ENCODE peak calls at places on chromosomes 5 and 9, in nine cellular contexts. One of them, this sample, is unnamed.
A peak's percentile ranks its signal among the peaks of the same experiment; 100 is the strongest.

GRCh38 chr5:13830536-13830935 is 114.0 kb downstream of the DNAH5 start:
- DNase-seq in fibroblast of the aortic adventitia: no peak
- DNase-seq in HepG2: no peak
- DNase-seq in stimulated activated CD4-positive, alpha-beta T cell treated with anti-CD3 and anti-CD28 coated beads, Interleukin-2, amount 100 ng/mL, for 24 hours: no peak
- DNase-seq in caudate nucleus: no peak
- DNase-seq in H54: no peak
- DNase-seq in stimulated activated CD8-positive, alpha-beta memory T cell treated with anti-CD3 and anti-CD28 coated beads, Interleukin-2, amount 100 ng/mL, for 48 hours: no peak
- DNase-seq in EL: no peak
- DNase-seq in CD4-positive, alpha-beta T cell: no peak
- DNase-seq in this sample: no peak

GRCh38 chr5:168867271-168867670 is 288.1 kb upstream of the PANK3 start:
- DNase-seq in fibroblast of the aortic adventitia: no peak
- DNase-seq in HepG2: no peak
- DNase-seq in stimulated activated CD4-positive, alpha-beta T cell treated with anti-CD3 and anti-CD28 coated beads, Interleukin-2, amount 100 ng/mL, for 24 hours: no peak
- DNase-seq in caudate nucleus: no peak
- DNase-seq in H54: no peak
- DNase-seq in stimulated activated CD8-positive, alpha-beta memory T cell treated with anti-CD3 and anti-CD28 coated beads, Interleukin-2, amount 100 ng/mL, for 48 hours: no peak
- DNase-seq in EL: no peak
- DNase-seq in CD4-positive, alpha-beta T cell: no peak
- DNase-seq in this sample: no peak

GRCh38 chr9:133460405-133461175 is 812 bp downstream of the CACFD1 start:
- DNase-seq in fibroblast of the aortic adventitia: peak; percentile 19
- DNase-seq in HepG2: peak; percentile 97
- DNase-seq in stimulated activated CD4-positive, alpha-beta T cell treated with anti-CD3 and anti-CD28 coated beads, Interleukin-2, amount 100 ng/mL, for 24 hours: peak; percentile 14
- DNase-seq in caudate nucleus: no peak
- DNase-seq in H54: peak; percentile 70
- DNase-seq in stimulated activated CD8-positive, alpha-beta memory T cell treated with anti-CD3 and anti-CD28 coated beads, Interleukin-2, amount 100 ng/mL, for 48 hours: no peak
- DNase-seq in EL: no peak
- DNase-seq in CD4-positive, alpha-beta T cell: no peak
- DNase-seq in this sample: no peak

GRCh38 chr5:111756701-111757581 is at the start of gene NREP:
- DNase-seq in fibroblast of the aortic adventitia: peak; percentile 96
- DNase-seq in HepG2: peak; percentile 90
- DNase-seq in stimulated activated CD4-positive, alpha-beta T cell treated with anti-CD3 and anti-CD28 coated beads, Interleukin-2, amount 100 ng/mL, for 24 hours: peak; percentile 80
- DNase-seq in caudate nucleus: peak; percentile 76
- DNase-seq in H54: peak; percentile 58
- DNase-seq in stimulated activated CD8-positive, alpha-beta memory T cell treated with anti-CD3 and anti-CD28 coated beads, Interleukin-2, amount 100 ng/mL, for 48 hours: peak; percentile 63
- DNase-seq in EL: peak; percentile 96
- DNase-seq in CD4-positive, alpha-beta T cell: peak; percentile 46
- DNase-seq in this sample: peak; percentile 66

GRCh38 chr9:19410594-19410993 is 1.8 kb downstream of the ACER2 start:
- DNase-seq in fibroblast of the aortic adventitia: no peak
- DNase-seq in HepG2: no peak
- DNase-seq in stimulated activated CD4-positive, alpha-beta T cell treated with anti-CD3 and anti-CD28 coated beads, Interleukin-2, amount 100 ng/mL, for 24 hours: no peak
- DNase-seq in caudate nucleus: no peak
- DNase-seq in H54: no peak
- DNase-seq in stimulated activated CD8-positive, alpha-beta memory T cell treated with anti-CD3 and anti-CD28 coated beads, Interleukin-2, amount 100 ng/mL, for 48 hours: no peak
- DNase-seq in EL: no peak
- DNase-seq in CD4-positive, alpha-beta T cell: no peak
- DNase-seq in this sample: no peak

GRCh38 chr5:145681686-145682085 is 153.5 kb downstream of the PRELID2 start:
- DNase-seq in fibroblast of the aortic adventitia: peak; percentile 82
- DNase-seq in HepG2: peak; percentile 83
- DNase-seq in stimulated activated CD4-positive, alpha-beta T cell treated with anti-CD3 and anti-CD28 coated beads, Interleukin-2, amount 100 ng/mL, for 24 hours: peak; percentile 16
- DNase-seq in caudate nucleus: peak; percentile 5
- DNase-seq in H54: peak; percentile 23
- DNase-seq in stimulated activated CD8-positive, alpha-beta memory T cell treated with anti-CD3 and anti-CD28 coated beads, Interleukin-2, amount 100 ng/mL, for 48 hours: no peak
- DNase-seq in EL: peak; percentile 77
- DNase-seq in CD4-positive, alpha-beta T cell: no peak
- DNase-seq in this sample: no peak

GRCh38 chr9:24218656-24219055 is 327.0 kb downstream of the IZUMO3 start:
- DNase-seq in fibroblast of the aortic adventitia: peak; percentile 10
- DNase-seq in HepG2: no peak
- DNase-seq in stimulated activated CD4-positive, alpha-beta T cell treated with anti-CD3 and anti-CD28 coated beads, Interleukin-2, amount 100 ng/mL, for 24 hours: no peak
- DNase-seq in caudate nucleus: no peak
- DNase-seq in H54: no peak
- DNase-seq in stimulated activated CD8-positive, alpha-beta memory T cell treated with anti-CD3 and anti-CD28 coated beads, Interleukin-2, amount 100 ng/mL, for 48 hours: no peak
- DNase-seq in EL: no peak
- DNase-seq in CD4-positive, alpha-beta T cell: no peak
- DNase-seq in this sample: no peak

GRCh38 chr9:12739014-12739413 is 35.8 kb upstream of the LURAP1L start:
- DNase-seq in fibroblast of the aortic adventitia: no peak
- DNase-seq in HepG2: no peak
- DNase-seq in stimulated activated CD4-positive, alpha-beta T cell treated with anti-CD3 and anti-CD28 coated beads, Interleukin-2, amount 100 ng/mL, for 24 hours: no peak
- DNase-seq in caudate nucleus: no peak
- DNase-seq in H54: no peak
- DNase-seq in stimulated activated CD8-positive, alpha-beta memory T cell treated with anti-CD3 and anti-CD28 coated beads, Interleukin-2, amount 100 ng/mL, for 48 hours: no peak
- DNase-seq in EL: peak; percentile 45
- DNase-seq in CD4-positive, alpha-beta T cell: no peak
- DNase-seq in this sample: no peak

GRCh38 chr5:80961376-80962281 is 1.5 kb downstream of the RASGRF2 start:
- DNase-seq in fibroblast of the aortic adventitia: no peak
- DNase-seq in HepG2: peak; percentile 54
- DNase-seq in stimulated activated CD4-positive, alpha-beta T cell treated with anti-CD3 and anti-CD28 coated beads, Interleukin-2, amount 100 ng/mL, for 24 hours: peak; percentile 57
- DNase-seq in caudate nucleus: no peak
- DNase-seq in H54: no peak
- DNase-seq in stimulated activated CD8-positive, alpha-beta memory T cell treated with anti-CD3 and anti-CD28 coated beads, Interleukin-2, amount 100 ng/mL, for 48 hours: peak; percentile 32
- DNase-seq in EL: no peak
- DNase-seq in CD4-positive, alpha-beta T cell: peak; percentile 21
- DNase-seq in this sample: no peak

GRCh38 chr5:131209506-131210191 is 38.9 kb downstream of the LYRM7 start:
- DNase-seq in fibroblast of the aortic adventitia: no peak
- DNase-seq in HepG2: no peak
- DNase-seq in stimulated activated CD4-positive, alpha-beta T cell treated with anti-CD3 and anti-CD28 coated beads, Interleukin-2, amount 100 ng/mL, for 24 hours: peak; percentile 12
- DNase-seq in caudate nucleus: no peak
- DNase-seq in H54: no peak
- DNase-seq in stimulated activated CD8-positive, alpha-beta memory T cell treated with anti-CD3 and anti-CD28 coated beads, Interleukin-2, amount 100 ng/mL, for 48 hours: peak; percentile 8
- DNase-seq in EL: no peak
- DNase-seq in CD4-positive, alpha-beta T cell: peak; percentile 29
- DNase-seq in this sample: no peak

GRCh38 chr5:68544656-68545565 is 329.4 kb downstream of the PIK3R1 start:
- DNase-seq in fibroblast of the aortic adventitia: peak; percentile 39
- DNase-seq in HepG2: no peak
- DNase-seq in stimulated activated CD4-positive, alpha-beta T cell treated with anti-CD3 and anti-CD28 coated beads, Interleukin-2, amount 100 ng/mL, for 24 hours: no peak
- DNase-seq in caudate nucleus: no peak
- DNase-seq in H54: no peak
- DNase-seq in stimulated activated CD8-positive, alpha-beta memory T cell treated with anti-CD3 and anti-CD28 coated beads, Interleukin-2, amount 100 ng/mL, for 48 hours: no peak
- DNase-seq in EL: peak; percentile 57
- DNase-seq in CD4-positive, alpha-beta T cell: no peak
- DNase-seq in this sample: no peak

GRCh38 chr5:138351056-138351455 is 1.4 kb upstream of the KDM3B start:
- DNase-seq in fibroblast of the aortic adventitia: peak; percentile 86
- DNase-seq in HepG2: no peak
- DNase-seq in stimulated activated CD4-positive, alpha-beta T cell treated with anti-CD3 and anti-CD28 coated beads, Interleukin-2, amount 100 ng/mL, for 24 hours: no peak
- DNase-seq in caudate nucleus: no peak
- DNase-seq in H54: peak; percentile 58
- DNase-seq in stimulated activated CD8-positive, alpha-beta memory T cell treated with anti-CD3 and anti-CD28 coated beads, Interleukin-2, amount 100 ng/mL, for 48 hours: no peak
- DNase-seq in EL: peak; percentile 78
- DNase-seq in CD4-positive, alpha-beta T cell: no peak
- DNase-seq in this sample: no peak

This sample was measured in cerebellar nuclear complex.